ENCODE peak calls at places on chromosomes 3 and 15, in six cellular contexts. N, U, F, T, E and Q are unnamed samples.

GRCh38 chr15:58608129-58608590 is 141.3 kb downstream of the ADAM10 start:
- DNase-seq in N (no peak), U (no peak), F (no peak), T (no peak), E (no peak), Q (no peak)

GRCh38 chr15:75809986-75810750 is 33.1 kb upstream of the UBE2Q2 start:
- DNase-seq in N (peak), U (no peak), F (peak), T (no peak), E (peak), Q (no peak)

GRCh38 chr3:102307442-102307841 is 127.4 kb upstream of the ZPLD1 start:
- DNase-seq in N (no peak), U (no peak), F (no peak), T (no peak), E (no peak), Q (no peak)

GRCh38 chr15:62545392-62546227 is 380.5 kb upstream of the C2CD4B start:
- DNase-seq in N (no peak), U (no peak), F (no peak), T (no peak), E (no peak), Q (no peak)

GRCh38 chr3:64133272-64133671 is 92.0 kb downstream of the PRICKLE2 start:
- DNase-seq in N (no peak), U (no peak), F (peak), T (no peak), E (no peak), Q (no peak)

GRCh38 chr3:157131861-157132260 is 28.1 kb downstream of the CCNL1 start:
- DNase-seq in N (no peak), U (no peak), F (no peak), T (no peak), E (no peak), Q (no peak)

GRCh38 chr3:10602769-10603768 is 97.7 kb upstream of the ATP2B2 start:
- DNase-seq in N (no peak), U (peak), F (no peak), T (no peak), E (no peak), Q (no peak)

GRCh38 chr3:131083190-131083863 is 56.6 kb downstream of the NEK11 start:
- DNase-seq in N (no peak), U (no peak), F (peak), T (no peak), E (no peak), Q (no peak)

GRCh38 chr3:4889896-4890295 is 89.3 kb upstream of the BHLHE40 start:
- DNase-seq in N (peak), U (no peak), F (peak), T (no peak), E (no peak), Q (no peak)

GRCh38 chr3:55621026-55621422 is 133.9 kb upstream of the WNT5A start:
- DNase-seq in N (no peak), U (no peak), F (no peak), T (no peak), E (no peak), Q (no peak)

GRCh38 chr3:194989251-194989650 is 281.7 kb downstream of the XXYLT1 start:
- DNase-seq in N (no peak), U (no peak), F (no peak), T (no peak), E (peak), Q (no peak)

GRCh38 chr3:12750658-12751071 is 8.4 kb downstream of the TMEM40 start:
- DNase-seq in N (no peak), U (no peak), F (no peak), T (no peak), E (no peak), Q (no peak)

GRCh38 chr15:41820791-41821423 is 7.0 kb upstream of the JMJD7 start:
- DNase-seq in N (no peak), U (no peak), F (no peak), T (no peak), E (no peak), Q (no peak)

GRCh38 chr3:102102394-102102793 is 253.1 kb downstream of the NFKBIZ start:
- DNase-seq in N (no peak), U (no peak), F (no peak), T (no peak), E (no peak), Q (no peak)

GRCh38 chr3:14949126-14949525 is 1.7 kb downstream of the NR2C2 start:
- DNase-seq in N (no peak), U (no peak), F (no peak), T (no peak), E (no peak), Q (no peak)

GRCh38 chr3:34207826-34208225 is 409.4 kb downstream of the PDCD6IP start:
- DNase-seq in N (no peak), U (no peak), F (no peak), T (no peak), E (no peak), Q (no peak)

GRCh38 chr3:29012011-29012410 is 268.9 kb upstream of the RBMS3 start:
- DNase-seq in N (no peak), U (no peak), F (no peak), T (no peak), E (no peak), Q (no peak)

GRCh38 chr3:69588170-69588569 is 151.1 kb upstream of the MITF start:
- DNase-seq in N (no peak), U (no peak), F (no peak), T (no peak), E (no peak), Q (no peak)

GRCh38 chr3:25856902-25857518 is 67.1 kb downstream of the OXSM start:
- DNase-seq in N (peak), U (peak), F (peak), T (peak), E (no peak), Q (peak)

GRCh38 chr15:42691308-42691707 is 45.6 kb downstream of the CDAN1 start:
- DNase-seq in N (no peak), U (no peak), F (no peak), T (no peak), E (no peak), Q (no peak)

GRCh38 chr3:102114264-102114979 is 265.1 kb downstream of the NFKBIZ start:
- DNase-seq in N (no peak), U (no peak), F (no peak), T (no peak), E (no peak), Q (no peak)

GRCh38 chr3:182979719-182980191 is 583 bp downstream of the DCUN1D1 start:
- DNase-seq in N (peak), U (no peak), F (peak), T (peak), E (peak), Q (no peak)

GRCh38 chr15:27796405-27797085 is 302.6 kb downstream of the OCA2 start:
- DNase-seq in N (no peak), U (no peak), F (no peak), T (no peak), E (no peak), Q (no peak)

GRCh38 chr3:195887670-195888069 is 20.7 kb downstream of the TNK2 start:
- DNase-seq in N (no peak), U (no peak), F (no peak), T (no peak), E (no peak), Q (no peak)

GRCh38 chr3:158402590-158402989 is 168.4 kb upstream of the MLF1 start:
- DNase-seq in N (no peak), U (no peak), F (no peak), T (no peak), E (no peak), Q (no peak)

GRCh38 chr3:183844606-183845005 is 19.2 kb upstream of the MAP6D1 start:
- DNase-seq in N (peak), U (no peak), F (no peak), T (no peak), E (no peak), Q (no peak)

GRCh38 chr3:56823421-56823926 is 21.7 kb upstream of the ARHGEF3 start:
- DNase-seq in N (no peak), U (no peak), F (no peak), T (no peak), E (no peak), Q (no peak)

GRCh38 chr15:45831787-45832186 is 197.0 kb downstream of the SQOR start:
- DNase-seq in N (no peak), U (no peak), F (no peak), T (no peak), E (no peak), Q (no peak)

GRCh38 chr3:161148832-161149475 is 43.8 kb upstream of the B3GALNT1 start:
- DNase-seq in N (no peak), U (no peak), F (no peak), T (no peak), E (no peak), Q (no peak)

GRCh38 chr3:23324745-23325144 is 121.6 kb downstream of the UBE2E2 start:
- DNase-seq in N (no peak), U (no peak), F (no peak), T (no peak), E (no peak), Q (no peak)

GRCh38 chr3:184789314-184789998 is 22.5 kb upstream of the VPS8 start:
- DNase-seq in N (no peak), U (no peak), F (peak), T (no peak), E (no peak), Q (no peak)

GRCh38 chr15:67550522-67550921 is 8.0 kb downstream of the MAP2K5 start:
- DNase-seq in N (no peak), U (no peak), F (no peak), T (peak), E (no peak), Q (no peak)

GRCh38 chr15:26744894-26745293 is 28.0 kb downstream of the GABRB3 start:
- DNase-seq in N (no peak), U (no peak), F (no peak), T (no peak), E (peak), Q (no peak)

GRCh38 chr3:132726341-132726823 is 4.2 kb upstream of the NPHP3 start:
- DNase-seq in N (peak), U (no peak), F (peak), T (peak), E (no peak), Q (no peak)

GRCh38 chr3:195853036-195853435 is 41.3 kb upstream of the MUC4 start:
- DNase-seq in N (no peak), U (no peak), F (no peak), T (no peak), E (no peak), Q (no peak)

GRCh38 chr3:192831111-192831644 is 86.5 kb downstream of the MB21D2 start:
- DNase-seq in N (no peak), U (no peak), F (no peak), T (no peak), E (no peak), Q (no peak)

GRCh38 chr15:69140306-69140705 is 20.1 kb upstream of the GLCE start:
- DNase-seq in N (no peak), U (no peak), F (no peak), T (no peak), E (no peak), Q (no peak)

GRCh38 chr15:78715439-78715838 is 74.4 kb upstream of the CHRNB4 start:
- DNase-seq in N (no peak), U (no peak), F (no peak), T (no peak), E (no peak), Q (no peak)
- TF ChIP-seq TAF1 in N (no peak), U (no peak), F (no peak), T (no peak), E (no peak), Q (no peak)

DNA sequence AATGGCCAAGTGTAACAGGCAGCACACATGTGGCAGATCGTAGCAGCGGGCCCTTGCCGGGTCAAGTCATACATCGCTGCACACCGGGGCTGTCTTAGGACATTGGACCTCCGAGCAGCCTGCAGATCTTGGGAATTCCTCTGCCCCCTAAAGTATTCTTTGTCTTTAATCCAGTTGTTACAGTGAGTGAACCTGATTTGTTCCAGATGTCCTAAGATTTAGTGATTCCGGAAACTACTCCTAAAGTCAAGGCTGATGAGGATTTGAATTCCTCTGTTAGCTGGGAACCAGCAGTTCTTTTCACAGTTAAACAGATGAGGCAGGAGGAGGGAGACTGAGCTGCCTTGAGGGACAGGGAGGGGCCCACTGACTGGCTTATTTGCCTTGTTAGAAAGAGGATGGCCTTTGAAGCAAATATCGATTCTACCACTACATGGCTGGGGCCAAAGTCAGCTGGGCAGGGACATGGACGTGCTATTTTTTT is 190.6 kb upstream of the CTDSPL start:
- DNase-seq in N (no peak), U (no peak), F (no peak), T (no peak), E (no peak), Q (no peak)
- TF ChIP-seq TAF1 in N (no peak), U (no peak), F (no peak), T (no peak), E (no peak), Q (no peak)

GRCh38 chr15:29107291-29107890 is 162.2 kb downstream of the NSMCE3 start:
- DNase-seq in N (no peak), U (no peak), F (no peak), T (no peak), E (no peak), Q (no peak)
- TF ChIP-seq TAF1 in N (no peak), U (no peak), F (no peak), T (no peak), E (no peak), Q (no peak)

GRCh38 chr15:35256555-35256954 is 171.5 kb upstream of the NANOGP8 start:
- DNase-seq in N (no peak), U (no peak), F (no peak), T (no peak), E (no peak), Q (no peak)
- TF ChIP-seq TAF1 in N (no peak), U (no peak), F (no peak), T (no peak), E (no peak), Q (no peak)

GRCh38 chr3:45983865-45984264 is 11.8 kb downstream of the FYCO1 start:
- DNase-seq in N (no peak), U (no peak), F (no peak), T (no peak), E (no peak), Q (no peak)

GRCh38 chr3:45979378-45979777 is 16.2 kb downstream of the FYCO1 start:
- DNase-seq in N (no peak), U (no peak), F (no peak), T (no peak), E (no peak), Q (no peak)

GRCh38 chr3:45980229-45980813 is 15.3 kb downstream of the FYCO1 start:
- DNase-seq in N (no peak), U (no peak), F (no peak), T (no peak), E (no peak), Q (no peak)

GRCh38 chr3:45980819-45981218 is 14.8 kb downstream of the FYCO1 start:
- DNase-seq in N (no peak), U (no peak), F (no peak), T (no peak), E (no peak), Q (no peak)

DNA sequence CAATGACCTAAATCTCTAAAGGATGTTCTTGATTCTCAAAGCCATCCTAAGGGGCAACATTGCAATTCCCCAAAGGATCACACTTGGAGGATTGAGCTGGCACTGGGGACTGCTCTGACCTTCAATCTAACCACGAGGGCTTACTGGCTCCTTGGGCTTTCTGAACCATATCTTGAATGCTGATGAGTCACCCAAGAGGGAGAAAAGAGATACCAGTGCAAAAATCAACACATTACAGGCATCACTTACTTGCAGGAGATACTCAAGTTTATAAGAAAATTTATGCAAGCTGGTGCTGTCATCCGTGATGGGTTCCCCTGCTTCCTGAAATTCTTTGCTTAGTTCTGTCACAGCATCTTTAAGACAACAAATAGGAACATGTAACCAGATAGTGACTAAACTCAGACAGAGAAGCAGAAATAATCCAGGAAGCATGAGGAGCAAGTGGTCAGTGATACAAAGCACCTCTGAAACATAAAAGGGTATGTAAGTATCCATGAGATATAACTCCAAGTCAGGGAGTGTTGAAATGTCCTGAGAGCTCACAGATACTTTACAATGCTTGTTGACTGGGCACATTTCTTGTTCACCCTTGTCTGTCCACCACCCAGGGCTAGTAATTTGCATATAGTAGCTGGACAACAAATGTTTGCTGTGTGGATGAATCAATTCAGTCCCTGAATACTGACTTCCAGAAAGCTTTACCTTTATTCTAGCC is 14.1 kb downstream of the FYCO1 start:
- DNase-seq in N (no peak), U (no peak), F (no peak), T (peak), E (no peak), Q (no peak)
- TF ChIP-seq TAF1 in N (no peak), U (no peak), F (no peak), T (no peak), E (no peak), Q (no peak)

GRCh38 chr3:16331319-16331883 is 66.4 kb downstream of the OXNAD1 start:
- DNase-seq in N (peak), U (no peak), F (no peak), T (peak), E (no peak), Q (no peak)

GRCh38 chr3:16326724-16327349 is 61.8 kb downstream of the OXNAD1 start:
- DNase-seq in N (no peak), U (no peak), F (no peak), T (no peak), E (no peak), Q (no peak)

GRCh38 chr3:16329036-16329791 is 64.2 kb downstream of the OXNAD1 start:
- DNase-seq in N (no peak), U (no peak), F (no peak), T (no peak), E (no peak), Q (no peak)

GRCh38 chr3:16328124-16328523 is 63.1 kb downstream of the OXNAD1 start:
- DNase-seq in N (no peak), U (no peak), F (no peak), T (no peak), E (no peak), Q (no peak)

GRCh38 chr3:16329792-16330061 is 64.7 kb downstream of the OXNAD1 start:
- DNase-seq in N (no peak), U (no peak), F (peak), T (no peak), E (no peak), Q (no peak)
- TF ChIP-seq TAF1 in N (no peak), U (no peak), F (no peak), T (no peak), E (no peak), Q (no peak)